ENCODE peak calls at places on chromosome 20, in seven cellular contexts. T is retina, L is AG04449, C is LoVo, Z is lung microvascular endothelial cell, N is choroid plexus epithelial cell, U is aorta. E is an unnamed sample.

GRCh38 chr20:47309806-47310426 is 46.6 kb downstream of the ZMYND8 start:
- DNase-seq in T (no peak), L (no peak), Z (no peak), C (no peak), U (peak), N (no peak), E (no peak)

GRCh38 chr20:60968853-60969720 is 283.0 kb upstream of the CDH4 start:
- DNase-seq in Z (no peak), C (no peak), L (no peak), U (no peak), N (no peak), T (no peak), E (no peak)

GRCh38 chr20:51757226-51757625 is 11.0 kb downstream of the ATP9A start:
- DNase-seq in Z (no peak), T (no peak), C (no peak), U (no peak), N (no peak), L (no peak), E (no peak)

GRCh38 chr20:43982016-43982415 is 67.4 kb downstream of the TOX2 start:
- DNase-seq in U (no peak), Z (no peak), C (no peak), L (no peak), T (no peak), N (no peak), E (no peak)

GRCh38 chr20:40532103-40532502 is 156.9 kb downstream of the MAFB start:
- DNase-seq in T (no peak), C (no peak), N (peak), U (no peak), Z (peak), L (no peak), E (no peak)

GRCh38 chr20:8932192-8933150 is 136.4 kb upstream of the PLCB4 start:
- DNase-seq in N (peak), Z (peak), T (no peak), C (no peak), L (peak), U (no peak), E (no peak)

GRCh38 chr20:58647162-58647813 is 3.8 kb upstream of the STX16 start:
- DNase-seq in C (no peak), L (no peak), N (no peak), U (no peak), T (no peak), Z (no peak), E (no peak)

GRCh38 chr20:63025534-63026331 is 19.0 kb upstream of the BHLHE23 start:
- DNase-seq in C (no peak), T (peak), N (peak), Z (peak), U (peak), L (no peak), E (no peak)

GRCh38 chr20:3412600-3413392 is 5.3 kb upstream of the DNAAF9 start:
- DNase-seq in N (no peak), T (no peak), Z (no peak), L (no peak), U (no peak), C (no peak), E (no peak)

GRCh38 chr20:57268399-57269076 is 2.1 kb upstream of the BMP7 start:
- DNase-seq in T (no peak), C (no peak), L (no peak), N (no peak), U (no peak), Z (no peak), E (no peak)

GRCh38 chr20:43722153-43722505 is 4.7 kb downstream of the GTSF1L start:
- DNase-seq in U (no peak), L (no peak), N (no peak), T (no peak), Z (no peak), C (no peak), E (no peak)

GRCh38 chr20:15556869-15557268 is 1016.4 kb downstream of the KIF16B start:
- DNase-seq in U (no peak), N (no peak), L (no peak), Z (no peak), T (no peak), C (no peak), E (no peak)